ENCODE peak calls at places on chromosomes 2 and 18, in four cellular contexts. X, U, R and H are unnamed samples.

GRCh38 chr2:12948231-12948962 is 231.7 kb downstream of the TRIB2 start:
- DNase-seq in X (no peak), U (peak; percentile 69), R (no peak), H (no peak)

GRCh38 chr2:178263159-178263860 is 69.0 kb downstream of the OSBPL6 start:
- DNase-seq in X (no peak), U (no peak), R (no peak), H (no peak)

GRCh38 chr2:234479465-234479864 is 17.4 kb downstream of the ARL4C start:
- DNase-seq in X (no peak), U (no peak), R (no peak), H (no peak)

GRCh38 chr2:74424139-74424992 is 2.8 kb downstream of the WDR54 start:
- DNase-seq in X (no peak), U (no peak), R (no peak), H (no peak)

GRCh38 chr2:24365051-24365450 is 4.7 kb upstream of the ITSN2 start:
- DNase-seq in X (no peak), U (no peak), R (no peak), H (no peak)

GRCh38 chr2:219471476-219472371 is 27.0 kb upstream of the GMPPA start:
- DNase-seq in X (no peak), U (no peak), R (no peak), H (no peak)

GRCh38 chr2:19649785-19650380 is 251.9 kb downstream of the TTC32 start:
- DNase-seq in X (no peak), U (no peak), R (no peak), H (no peak)

GRCh38 chr2:189851174-189851826 is 67.0 kb downstream of the PMS1 start:
- DNase-seq in X (no peak), U (no peak), R (no peak), H (no peak)

GRCh38 chr18:67513285-67513684 is 3.2 kb downstream of the DSEL start:
- DNase-seq in X (no peak), U (no peak), R (no peak), H (peak; percentile 3)

GRCh38 chr2:157305713-157306110 is 19.9 kb downstream of the ERMN start:
- DNase-seq in X (no peak), U (no peak), R (no peak), H (no peak)

GRCh38 chr2:79946046-79946445 is 358.5 kb downstream of the LRRTM1 start:
- DNase-seq in X (no peak), U (no peak), R (no peak), H (no peak)

GRCh38 chr2:219457784-219458369 is 23.2 kb downstream of the SPEG start:
- DNase-seq in X (no peak), U (no peak), R (no peak), H (no peak)

GRCh38 chr2:46122318-46122970 is 174.8 kb upstream of the EPAS1 start:
- DNase-seq in X (no peak), U (no peak), R (no peak), H (no peak)

DNA sequence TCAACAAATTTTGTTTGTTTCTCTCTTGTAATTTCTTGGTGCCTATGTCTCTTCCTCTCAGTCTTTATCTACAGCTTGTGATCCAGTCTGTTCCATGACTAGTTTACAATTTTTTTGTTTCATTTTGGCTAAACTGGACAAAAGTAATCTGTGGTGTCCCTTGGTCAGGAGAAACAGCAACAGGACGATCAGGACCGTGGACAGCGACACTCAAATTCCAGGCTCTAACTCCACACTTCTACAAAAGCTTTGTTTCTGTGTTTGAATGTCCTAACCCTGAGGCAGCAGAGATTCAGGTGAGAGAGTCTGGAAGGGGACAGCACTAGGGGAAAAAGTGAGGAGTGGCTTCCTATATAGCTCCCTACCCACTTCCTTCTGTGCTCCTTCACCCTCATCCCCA is 593.3 kb upstream of the FANCL start:
- DNase-seq in X (peak; percentile 77), U (no peak), R (no peak), H (peak; percentile 4)
- TF ChIP-seq GABPA in X (no peak), U (no peak), R (no peak), H (no peak)

DNA sequence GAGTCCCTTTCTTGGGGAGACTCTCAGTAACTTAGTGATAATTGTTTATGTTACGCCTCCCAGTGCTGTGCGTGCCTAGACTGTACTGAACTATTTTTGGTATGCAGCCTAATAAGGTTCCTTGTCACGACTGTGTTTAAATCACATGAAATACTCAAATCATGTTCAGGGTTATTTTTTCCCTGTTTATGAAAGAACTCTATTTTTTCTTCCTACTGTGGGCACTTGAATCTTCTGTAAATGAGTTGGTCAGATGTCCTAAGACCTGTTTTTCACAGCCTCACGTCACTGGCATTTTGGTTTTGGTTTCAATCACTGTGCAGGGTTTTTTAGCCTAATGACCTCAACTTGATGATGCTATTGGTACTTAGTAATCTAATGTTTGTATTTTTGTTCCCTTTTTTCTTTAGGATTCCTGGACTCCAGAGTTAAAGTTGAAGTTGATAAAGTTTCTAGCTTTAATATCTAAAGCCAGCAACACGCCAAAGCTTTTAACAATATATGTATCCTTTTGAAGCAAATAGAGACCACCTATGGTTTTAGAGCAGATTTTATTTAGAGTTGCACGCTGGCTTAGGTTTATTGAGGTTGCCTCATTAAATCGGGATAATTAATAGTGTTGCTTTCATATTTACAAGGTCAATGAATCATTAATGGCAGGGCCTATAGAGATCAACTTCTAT is 24.0 kb downstream of the ARMC9 start:
- DNase-seq in X (no peak), U (no peak), R (peak; percentile 72), H (no peak)
- TF ChIP-seq TCF12 in X (no peak), U (no peak), R (no peak), H (no peak)

GRCh38 chr2:223494496-223494895 is 107.7 kb downstream of the SCG2 start:
- DNase-seq in X (no peak), U (no peak), R (no peak), H (no peak)
- TF ChIP-seq GABPA in X (no peak), U (no peak), R (no peak), H (no peak)

DNA sequence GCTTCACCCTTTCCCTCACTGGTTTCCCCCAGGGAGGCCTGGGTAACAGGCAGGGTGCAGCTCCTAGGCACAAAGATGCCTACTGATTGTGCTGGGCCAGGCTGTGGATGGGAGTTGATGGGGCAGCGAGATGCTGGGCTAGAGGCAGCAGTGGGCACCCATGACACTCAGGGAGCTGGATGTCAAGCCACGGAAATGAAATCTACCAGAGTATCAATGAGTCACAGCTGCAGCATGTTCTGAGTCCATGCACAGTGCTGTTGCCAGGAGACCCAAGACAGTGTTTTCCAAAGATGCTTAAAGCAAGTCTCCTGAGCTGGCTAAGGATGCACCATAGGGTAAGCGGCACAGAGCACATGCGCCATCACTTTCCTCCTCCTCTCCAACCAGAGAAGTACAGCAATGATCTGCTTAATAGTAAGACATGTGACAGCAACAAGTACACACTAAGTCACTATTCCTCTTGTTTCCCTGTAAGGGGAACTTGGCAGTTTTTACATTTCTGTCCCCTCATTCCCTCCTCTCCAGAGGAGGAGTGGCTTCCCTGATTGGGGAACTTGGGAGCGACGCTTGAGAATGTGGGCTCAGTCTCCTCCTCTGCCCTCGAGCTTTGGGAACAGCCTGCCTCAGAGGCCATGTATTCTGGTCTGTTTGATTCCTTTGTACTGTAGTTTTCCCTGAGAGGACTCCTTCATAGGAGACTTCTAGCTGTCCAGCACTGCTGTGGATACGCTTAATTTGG is 57.2 kb downstream of the CDC42EP3 start:
- DNase-seq in X (no peak), U (no peak), R (no peak), H (no peak)
- TF ChIP-seq TCF12 in X (no peak), U (peak; percentile 94), R (no peak), H (no peak)

GRCh38 chr2:161138429-161138828 is 21.8 kb upstream of the TANK start:
- DNase-seq in X (no peak), U (no peak), R (no peak), H (no peak)
- TF ChIP-seq GABPA in X (no peak), U (no peak), R (no peak), H (no peak)

GRCh38 chr2:73112026-73112912 is 479 bp downstream of the RAB11FIP5 start:
- DNase-seq in X (peak; percentile 75), U (peak; percentile 73), R (no peak), H (peak; percentile 22)
- TF ChIP-seq TCF12 in X (no peak), U (no peak), R (no peak), H (no peak)

GRCh38 chr2:109703798-109704197 is 89.6 kb downstream of the SOWAHC start:
- DNase-seq in X (no peak), U (no peak), R (no peak), H (no peak)

GRCh38 chr2:109701362-109701761 is 87.2 kb downstream of the SOWAHC start:
- DNase-seq in X (no peak), U (no peak), R (no peak), H (peak; percentile 56)

GRCh38 chr2:109703076-109703475 is 88.9 kb downstream of the SOWAHC start:
- DNase-seq in X (no peak), U (no peak), R (no peak), H (no peak)

GRCh38 chr2:109700680-109701274 is 86.6 kb downstream of the SOWAHC start:
- DNase-seq in X (no peak), U (no peak), R (no peak), H (no peak)

DNA sequence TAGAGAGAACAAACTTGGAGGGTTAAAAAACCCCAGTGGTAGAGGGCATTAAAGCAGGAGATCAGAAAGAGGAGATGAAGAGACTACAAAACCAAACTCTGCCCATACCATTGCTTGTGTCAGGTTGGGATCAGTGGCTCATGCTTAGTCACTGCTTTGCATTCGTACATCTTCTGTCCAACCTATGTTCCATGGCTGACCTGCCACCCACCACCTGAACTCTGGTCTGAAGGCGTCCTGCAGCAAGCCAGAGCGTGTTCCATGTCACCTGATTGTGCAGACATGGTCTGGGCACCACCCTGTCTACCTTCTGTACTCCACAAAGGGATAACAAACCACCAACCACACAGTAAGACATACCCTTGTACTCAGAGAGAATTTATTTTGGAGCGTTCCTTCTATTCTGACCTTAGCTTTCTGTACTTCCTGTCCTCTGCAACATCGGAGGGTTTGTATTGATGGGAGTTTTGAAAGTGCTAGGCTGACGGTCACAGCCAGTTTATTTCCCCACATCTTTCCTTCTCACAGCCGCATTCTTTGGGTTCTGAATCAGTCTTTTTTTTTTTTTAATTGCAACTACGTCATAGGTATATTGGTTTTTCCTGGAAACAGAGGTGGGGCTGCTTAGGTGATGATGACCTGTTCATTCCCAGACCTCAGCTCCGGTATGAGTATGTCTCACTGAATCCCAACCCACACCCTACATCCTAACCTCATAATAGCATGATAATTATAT is 88.3 kb downstream of the SOWAHC start:
- DNase-seq in X (no peak), U (no peak), R (no peak), H (no peak)
- TF ChIP-seq GABPA in X (no peak), U (no peak), R (no peak), H (no peak)

GRCh38 chr2:84197901-84198300 is 261.2 kb downstream of the SUCLG1 start:
- DNase-seq in X (no peak), U (no peak), R (no peak), H (no peak)

GRCh38 chr2:84202166-84202565 is 256.9 kb downstream of the SUCLG1 start:
- DNase-seq in X (no peak), U (no peak), R (no peak), H (no peak)

GRCh38 chr2:84204995-84205394 is 254.1 kb downstream of the SUCLG1 start:
- DNase-seq in X (no peak), U (no peak), R (no peak), H (no peak)

DNA sequence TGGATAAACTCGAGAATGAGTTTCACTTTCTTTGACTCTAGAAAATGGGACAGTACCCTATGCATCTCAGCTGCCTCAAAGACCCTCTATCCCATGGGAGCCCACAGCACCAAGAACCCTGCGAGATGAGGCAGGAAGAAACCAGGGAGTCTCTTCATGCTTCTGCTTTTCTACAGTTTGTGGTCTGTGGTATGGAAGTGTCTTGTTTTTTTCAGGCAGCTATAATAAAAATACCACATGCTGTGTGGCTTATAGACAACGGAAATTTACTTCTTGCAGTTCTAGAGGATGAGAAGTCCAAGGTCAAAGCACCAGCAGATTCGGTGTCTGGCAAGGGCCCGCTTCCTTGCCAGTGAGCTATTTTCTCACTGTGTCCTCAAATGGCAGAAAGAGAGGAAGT is 257.9 kb downstream of the SUCLG1 start:
- DNase-seq in X (no peak), U (no peak), R (no peak), H (no peak)
- TF ChIP-seq TCF12 in X (no peak), U (no peak), R (no peak), H (no peak)